ENCODE peak calls at places on chromosomes 6 and 20, in four cellular contexts. One of them, this sample, is unnamed.

GRCh38 chr6:135904666-135905065 is 53.2 kb downstream of the PDE7B start:
- DNase-seq in NCI-H2081: no peak
- DNase-seq in thyroid gland: no peak
- DNase-seq in HEK293T: no peak
- DNase-seq in this sample: no peak

GRCh38 chr6:153553627-153554026 is 422.5 kb upstream of the RGS17 start:
- DNase-seq in thyroid gland: peak
- DNase-seq in NCI-H2081: peak
- DNase-seq in HEK293T: peak
- DNase-seq in this sample: no peak

GRCh38 chr6:49856282-49856681 is 10.1 kb downstream of the CRISP1 start:
- DNase-seq in HEK293T: no peak
- DNase-seq in NCI-H2081: no peak
- DNase-seq in thyroid gland: no peak
- DNase-seq in this sample: no peak

GRCh38 chr6:136312975-136313374 is 23.3 kb upstream of the BCLAF1 start:
- DNase-seq in NCI-H2081: no peak
- DNase-seq in HEK293T: no peak
- DNase-seq in thyroid gland: no peak
- DNase-seq in this sample: no peak

GRCh38 chr6:164398647-164399046 is 910.8 kb downstream of the C6orf118 start:
- DNase-seq in thyroid gland: no peak
- DNase-seq in HEK293T: no peak
- DNase-seq in NCI-H2081: no peak
- DNase-seq in this sample: no peak

GRCh38 chr6:26363882-26364825 is 844 bp upstream of the BTN3A2 start:
- DNase-seq in HEK293T: no peak
- DNase-seq in NCI-H2081: no peak
- DNase-seq in thyroid gland: no peak
- DNase-seq in this sample: no peak

GRCh38 chr6:55776131-55776530 is 99.3 kb downstream of the BMP5 start:
- DNase-seq in thyroid gland: no peak
- DNase-seq in NCI-H2081: no peak
- DNase-seq in HEK293T: no peak
- DNase-seq in this sample: no peak

GRCh38 chr20:59403261-59403961 is 103.0 kb downstream of the EDN3 start:
- DNase-seq in NCI-H2081: no peak
- DNase-seq in thyroid gland: peak
- DNase-seq in HEK293T: peak
- DNase-seq in this sample: no peak

GRCh38 chr20:11807070-11807741 is 110.5 kb upstream of the BTBD3 start:
- DNase-seq in thyroid gland: no peak
- DNase-seq in HEK293T: no peak
- DNase-seq in NCI-H2081: no peak
- DNase-seq in this sample: no peak

GRCh38 chr6:153090241-153090930 is 40.7 kb downstream of the RGS17 start:
- DNase-seq in thyroid gland: no peak
- DNase-seq in HEK293T: no peak
- DNase-seq in NCI-H2081: no peak
- DNase-seq in this sample: no peak

GRCh38 chr6:44493593-44493992 is 106.1 kb downstream of the CDC5L start:
- DNase-seq in HEK293T: no peak
- DNase-seq in NCI-H2081: no peak
- DNase-seq in thyroid gland: no peak
- DNase-seq in this sample: no peak

GRCh38 chr6:36414481-36414880 is 27.0 kb upstream of the ETV7 start:
- DNase-seq in HEK293T: no peak
- DNase-seq in NCI-H2081: no peak
- DNase-seq in thyroid gland: no peak
- DNase-seq in this sample: no peak

GRCh38 chr6:9979996-9980395 is 434.9 kb downstream of the TFAP2A start:
- DNase-seq in NCI-H2081: no peak
- DNase-seq in HEK293T: no peak
- DNase-seq in thyroid gland: no peak
- DNase-seq in this sample: no peak

GRCh38 chr6:101275251-101275650 is 118.3 kb upstream of the GRIK2 start:
- DNase-seq in HEK293T: no peak
- DNase-seq in thyroid gland: no peak
- DNase-seq in NCI-H2081: no peak
- DNase-seq in this sample: no peak

GRCh38 chr6:158630944-158631616 is 13.5 kb downstream of the DYNLT1 start:
- DNase-seq in NCI-H2081: no peak
- DNase-seq in thyroid gland: peak
- DNase-seq in HEK293T: no peak
- DNase-seq in this sample: no peak

GRCh38 chr6:22956029-22956715 is 386.8 kb downstream of the HDGFL1 start:
- DNase-seq in HEK293T: peak
- DNase-seq in NCI-H2081: peak
- DNase-seq in thyroid gland: peak
- DNase-seq in this sample: no peak

GRCh38 chr6:132494954-132495353 is 18.0 kb downstream of the STX7 start:
- DNase-seq in thyroid gland: no peak
- DNase-seq in HEK293T: no peak
- DNase-seq in NCI-H2081: no peak
- DNase-seq in this sample: no peak

GRCh38 chr6:137933696-137934095 is 66.6 kb downstream of the TNFAIP3 start:
- DNase-seq in HEK293T: no peak
- DNase-seq in NCI-H2081: no peak
- DNase-seq in thyroid gland: peak
- DNase-seq in this sample: no peak

GRCh38 chr6:126625019-126625418 is 285.1 kb downstream of the CENPW start:
- DNase-seq in HEK293T: no peak
- DNase-seq in NCI-H2081: no peak
- DNase-seq in thyroid gland: no peak
- DNase-seq in this sample: no peak

GRCh38 chr6:37303891-37304503 is 46.1 kb upstream of the TMEM217 start:
- DNase-seq in NCI-H2081: peak
- DNase-seq in HEK293T: peak
- DNase-seq in thyroid gland: peak
- DNase-seq in this sample: no peak

GRCh38 chr6:97668716-97669115 is 385.7 kb upstream of the MMS22L start:
- DNase-seq in NCI-H2081: peak
- DNase-seq in HEK293T: no peak
- DNase-seq in thyroid gland: peak
- DNase-seq in this sample: no peak

GRCh38 chr6:37965964-37966676 is 146.6 kb downstream of the ZFAND3 start:
- DNase-seq in thyroid gland: no peak
- DNase-seq in NCI-H2081: no peak
- DNase-seq in HEK293T: no peak
- DNase-seq in this sample: no peak

GRCh38 chr6:66277400-66277799 is 570.4 kb upstream of the EYS start:
- DNase-seq in NCI-H2081: no peak
- DNase-seq in HEK293T: no peak
- DNase-seq in thyroid gland: no peak
- DNase-seq in this sample: no peak

GRCh38 chr6:90420495-90420894 is 123.9 kb upstream of the BACH2 start:
- DNase-seq in thyroid gland: no peak
- DNase-seq in NCI-H2081: no peak
- DNase-seq in HEK293T: no peak
- DNase-seq in this sample: no peak

GRCh38 chr6:112683926-112684325 is 336.8 kb downstream of the RFPL4B start:
- DNase-seq in HEK293T: no peak
- DNase-seq in thyroid gland: no peak
- DNase-seq in NCI-H2081: no peak
- DNase-seq in this sample: no peak

This sample was measured in NCI-H748 treated with DMSO at 0.1 percent for 48 hours.